ENCODE peak calls at places on chromosomes 2 and 18, in eight cellular contexts. Q is A549, B is sigmoid colon, C is epithelial cell of esophagus, F is OCI-LY7, S is Calu3, V is retinal pigment epithelial cell, P is HL-60. W is an unnamed sample.

GRCh38 chr18:55422456-55423185 is 165.4 kb downstream of the TCF4 start:
- DNase-seq in Q (no peak), B (peak), C (no peak), F (peak), S (no peak), V (no peak), P (no peak), W (no peak)

GRCh38 chr2:190511104-190511503 is 23.4 kb downstream of the NEMP2 start:
- DNase-seq in Q (peak), B (no peak), C (peak), F (peak), S (peak), V (no peak), P (no peak), W (no peak)

GRCh38 chr2:231533086-231533776 is 3.0 kb upstream of the NMUR1 start:
- DNase-seq in Q (no peak), B (peak), C (no peak), F (no peak), S (no peak), V (no peak), P (no peak), W (no peak)

GRCh38 chr2:185583058-185583816 is 155.4 kb upstream of the FSIP2 start:
- DNase-seq in Q (peak), B (no peak), C (peak), F (no peak), S (peak), V (peak), P (no peak), W (no peak)

GRCh38 chr2:180495606-180496005 is 484.8 kb upstream of the UBE2E3 start:
- DNase-seq in Q (no peak), B (no peak), C (peak), F (no peak), S (no peak), V (no peak), P (no peak), W (no peak)

GRCh38 chr18:68705119-68705518 is 9.8 kb downstream of the TMX3 start:
- DNase-seq in Q (no peak), B (no peak), C (no peak), F (no peak), S (no peak), V (no peak), P (no peak), W (no peak)

GRCh38 chr2:64327510-64328414 is 126.2 kb upstream of the LGALSL start:
- DNase-seq in Q (no peak), B (peak), C (peak), F (peak), S (peak), V (no peak), P (peak), W (no peak)

GRCh38 chr2:154443919-154444318 is 254.6 kb upstream of the KCNJ3 start:
- DNase-seq in Q (no peak), B (no peak), C (no peak), F (no peak), S (no peak), V (no peak), P (no peak), W (no peak)

GRCh38 chr2:105396254-105397024 is 2.4 kb downstream of the FHL2 start:
- DNase-seq in Q (peak), B (peak), C (peak), F (no peak), S (peak), V (peak), P (no peak), W (no peak)

GRCh38 chr2:11203480-11203879 is 48.2 kb downstream of the SLC66A3 start:
- DNase-seq in Q (peak), B (no peak), C (peak), F (no peak), S (no peak), V (no peak), P (no peak), W (no peak)

GRCh38 chr2:106159867-106160785 is 34.0 kb downstream of the UXS1 start:
- DNase-seq in Q (no peak), B (no peak), C (no peak), F (peak), S (no peak), V (no peak), P (no peak), W (no peak)

GRCh38 chr2:152566034-152566727 is 151.1 kb downstream of the PRPF40A start:
- DNase-seq in Q (no peak), B (no peak), C (no peak), F (no peak), S (no peak), V (no peak), P (no peak), W (no peak)

GRCh38 chr18:25349131-25349925 is 2.6 kb downstream of the ZNF521 start:
- DNase-seq in Q (no peak), B (peak), C (no peak), F (no peak), S (no peak), V (no peak), P (no peak), W (peak)

GRCh38 chr2:130335226-130335625 is 7.5 kb upstream of the IMP4 start:
- DNase-seq in Q (no peak), B (no peak), C (no peak), F (no peak), S (no peak), V (no peak), P (no peak), W (no peak)

GRCh38 chr2:47907097-47907781 is 941 bp upstream of the FBXO11 start:
- DNase-seq in Q (no peak), B (no peak), C (peak), F (peak), S (no peak), V (no peak), P (no peak), W (no peak)

GRCh38 chr2:194867328-194867727 is 789.7 kb upstream of the SLC39A10 start:
- DNase-seq in Q (no peak), B (no peak), C (peak), F (peak), S (peak), V (no peak), P (no peak), W (no peak)

GRCh38 chr2:188808921-188809320 is 165.3 kb upstream of the COL3A1 start:
- DNase-seq in Q (no peak), B (no peak), C (peak), F (no peak), S (no peak), V (peak), P (no peak), W (no peak)

GRCh38 chr2:240166761-240167587 is 26.5 kb upstream of the OTOS start:
- DNase-seq in Q (no peak), B (peak), C (no peak), F (no peak), S (no peak), V (no peak), P (no peak), W (no peak)

GRCh38 chr2:239250216-239251071 is 150.4 kb downstream of the HDAC4 start:
- DNase-seq in Q (no peak), B (peak), C (no peak), F (no peak), S (no peak), V (no peak), P (no peak), W (no peak)

GRCh38 chr2:28349546-28350165 is 43.0 kb upstream of the FOSL2 start:
- DNase-seq in Q (no peak), B (peak), C (no peak), F (no peak), S (no peak), V (no peak), P (no peak), W (no peak)

GRCh38 chr2:86305195-86305975 is 32.0 kb downstream of the REEP1 start:
- DNase-seq in Q (no peak), B (peak), C (no peak), F (no peak), S (no peak), V (no peak), P (no peak), W (peak)

GRCh38 chr2:240322231-240322955 is 113.1 kb upstream of the GPC1 start:
- DNase-seq in Q (no peak), B (no peak), C (no peak), F (no peak), S (no peak), V (no peak), P (no peak), W (peak)

GRCh38 chr2:112621792-112622527 is 23.8 kb upstream of the SLC20A1 start:
- DNase-seq in Q (no peak), B (peak), C (peak), F (no peak), S (no peak), V (no peak), P (no peak), W (no peak)

GRCh38 chr18:31042068-31042390 is 513 bp downstream of the DSC3 start:
- DNase-seq in Q (no peak), B (no peak), C (no peak), F (no peak), S (no peak), V (no peak), P (no peak), W (no peak)

GRCh38 chr2:20062615-20063545 is 11.5 kb upstream of the LAPTM4A start:
- DNase-seq in Q (no peak), B (peak), C (peak), F (no peak), S (no peak), V (no peak), P (no peak), W (no peak)

GRCh38 chr2:152436148-152436547 is 101.2 kb downstream of the FMNL2 start:
- DNase-seq in Q (no peak), B (no peak), C (no peak), F (no peak), S (no peak), V (no peak), P (no peak), W (no peak)

GRCh38 chr2:65351234-65351947 is 81.0 kb downstream of the SPRED2 start:
- DNase-seq in Q (no peak), B (no peak), C (no peak), F (no peak), S (no peak), V (peak), P (no peak), W (no peak)

GRCh38 chr18:55290898-55291297 is 297.1 kb downstream of the TCF4 start:
- DNase-seq in Q (no peak), B (no peak), C (no peak), F (no peak), S (no peak), V (peak), P (no peak), W (no peak)

GRCh38 chr2:132830321-132830720 is 160.3 kb upstream of the LYPD1 start:
- DNase-seq in Q (no peak), B (no peak), C (no peak), F (no peak), S (no peak), V (no peak), P (no peak), W (no peak)

GRCh38 chr2:160339726-160340125 is 139.7 kb upstream of the ITGB6 start:
- DNase-seq in Q (no peak), B (no peak), C (no peak), F (no peak), S (no peak), V (no peak), P (no peak), W (no peak)

GRCh38 chr2:79702934-79703333 is 190.1 kb downstream of the CTNNA2 start:
- DNase-seq in Q (no peak), B (no peak), C (no peak), F (no peak), S (no peak), V (no peak), P (no peak), W (no peak)

GRCh38 chr18:55331301-55331700 is 256.7 kb downstream of the TCF4 start:
- DNase-seq in Q (no peak), B (no peak), C (no peak), F (no peak), S (no peak), V (no peak), P (no peak), W (no peak)

GRCh38 chr2:164430166-164430783 is 191.0 kb downstream of the GRB14 start:
- DNase-seq in Q (peak), B (no peak), C (peak), F (peak), S (peak), V (peak), P (no peak), W (no peak)

GRCh38 chr2:55459278-55459677 is 39.6 kb upstream of the CCDC88A start:
- DNase-seq in Q (no peak), B (no peak), C (no peak), F (no peak), S (no peak), V (no peak), P (no peak), W (no peak)

GRCh38 chr2:55459741-55460274 is 40.2 kb upstream of the CCDC88A start:
- DNase-seq in Q (no peak), B (no peak), C (no peak), F (no peak), S (no peak), V (no peak), P (no peak), W (no peak)

GRCh38 chr2:55461679-55462078 is 42.0 kb upstream of the CCDC88A start:
- DNase-seq in Q (no peak), B (no peak), C (no peak), F (no peak), S (no peak), V (no peak), P (no peak), W (no peak)

GRCh38 chr2:55460562-55460961 is 40.9 kb upstream of the CCDC88A start:
- DNase-seq in Q (no peak), B (no peak), C (peak), F (no peak), S (no peak), V (no peak), P (no peak), W (no peak)
- TF ChIP-seq CTCF in Q (no peak), B (no peak), C (no peak), F (no peak), S (no peak), V (no peak), P (no peak), W (no peak)

GRCh38 chr18:49566985-49567384 is 5.1 kb downstream of the LIPG start:
- DNase-seq in Q (no peak), B (no peak), C (no peak), F (no peak), S (no peak), V (no peak), P (no peak), W (no peak)

GRCh38 chr18:49569701-49570100 is 7.8 kb downstream of the LIPG start:
- DNase-seq in Q (no peak), B (no peak), C (peak), F (no peak), S (no peak), V (no peak), P (no peak), W (no peak)

GRCh38 chr18:49570836-49571235 is 9.0 kb downstream of the LIPG start:
- DNase-seq in Q (no peak), B (no peak), C (peak), F (no peak), S (no peak), V (no peak), P (no peak), W (no peak)

GRCh38 chr18:49573835-49574234 is 12.0 kb downstream of the LIPG start:
- DNase-seq in Q (no peak), B (no peak), C (no peak), F (no peak), S (no peak), V (no peak), P (no peak), W (no peak)

GRCh38 chr18:49572935-49573334 is 11.1 kb downstream of the LIPG start:
- DNase-seq in Q (no peak), B (no peak), C (no peak), F (no peak), S (no peak), V (no peak), P (no peak), W (no peak)
- TF ChIP-seq CTCF in Q (no peak), B (no peak), C (no peak), F (no peak), S (no peak), V (no peak), P (no peak), W (peak)

DNA sequence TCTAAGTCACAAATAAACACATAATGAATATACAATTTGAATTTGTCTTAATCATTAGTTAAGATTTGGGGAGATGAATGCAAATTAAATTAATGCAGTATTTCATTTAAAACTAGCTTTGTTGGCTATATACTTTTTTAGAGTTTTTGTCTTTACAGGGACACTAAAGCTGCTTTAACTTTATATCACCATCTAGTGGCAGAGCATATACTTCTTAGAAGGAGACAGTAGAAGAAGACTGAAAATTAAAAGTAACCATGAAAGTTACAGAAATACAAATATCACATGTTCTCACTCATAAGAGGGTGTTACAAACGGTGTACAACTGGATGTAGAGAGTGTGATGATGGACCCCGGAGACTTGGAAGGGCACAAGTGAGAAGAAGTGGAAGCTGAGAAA is 268.3 kb upstream of the NETO1 start:
- DNase-seq in Q (peak), B (no peak), C (peak), F (no peak), S (no peak), V (no peak), P (no peak), W (no peak)
- TF ChIP-seq CTCF in Q (peak), B (no peak), C (peak), F (peak), S (peak), V (peak), P (peak), W (peak)

DNA sequence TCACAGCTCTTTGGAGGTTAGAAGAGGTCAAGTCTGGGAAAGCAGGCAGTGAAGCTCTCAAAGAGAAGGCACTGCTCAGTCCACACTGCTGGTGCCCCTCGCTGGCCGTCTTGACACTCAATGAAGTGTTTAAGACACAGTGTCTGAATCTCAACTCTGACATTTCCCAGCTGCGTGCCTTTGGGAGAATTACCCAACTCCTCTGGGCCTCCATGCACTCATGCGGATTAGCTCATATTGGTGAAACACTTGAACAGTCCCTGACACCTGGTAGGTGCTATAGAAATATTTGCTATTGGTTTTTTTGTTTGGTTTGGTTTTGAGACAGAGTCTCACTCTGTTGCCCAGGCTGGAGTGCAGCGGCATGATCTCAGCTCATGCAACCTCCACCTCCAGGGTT is 281.0 kb downstream of the SRBD1 start:
- DNase-seq in Q (no peak), B (no peak), C (no peak), F (no peak), S (no peak), V (no peak), P (no peak), W (no peak)
- TF ChIP-seq CTCF in Q (no peak), B (no peak), C (no peak), F (no peak), S (no peak), V (no peak), P (no peak), W (no peak)

GRCh38 chr2:45610281-45611019 is 617 bp downstream of the SRBD1 start:
- DNase-seq in Q (peak), B (peak), C (peak), F (peak), S (peak), V (no peak), P (peak), W (no peak)
- TF ChIP-seq CTCF in Q (peak), B (peak), C (peak), F (peak), S (no peak), V (peak), P (no peak), W (peak)

GRCh38 chr2:127420039-127420864 is 2.0 kb downstream of the PROC start:
- DNase-seq in Q (no peak), B (peak), C (no peak), F (no peak), S (no peak), V (no peak), P (no peak), W (peak)

GRCh38 chr2:127417406-127417805 is 821 bp upstream of the PROC start:
- DNase-seq in Q (no peak), B (no peak), C (no peak), F (no peak), S (no peak), V (no peak), P (no peak), W (no peak)

GRCh38 chr2:127418300-127419111 is at the start of gene PROC:
- DNase-seq in Q (no peak), B (no peak), C (no peak), F (no peak), S (no peak), V (no peak), P (no peak), W (no peak)

GRCh38 chr2:127419448-127420038 is 1.3 kb downstream of the PROC start:
- DNase-seq in Q (no peak), B (no peak), C (no peak), F (no peak), S (no peak), V (no peak), P (no peak), W (peak)

GRCh38 chr2:127419112-127419430 is 844 bp downstream of the PROC start:
- DNase-seq in Q (no peak), B (no peak), C (no peak), F (no peak), S (no peak), V (no peak), P (no peak), W (no peak)
- TF ChIP-seq CTCF in Q (no peak), B (no peak), C (no peak), F (no peak), S (no peak), V (no peak), P (no peak), W (no peak)

GRCh38 chr18:77045682-77046081 is 86.9 kb downstream of the MBP start:
- DNase-seq in Q (no peak), B (no peak), C (no peak), F (no peak), S (no peak), V (no peak), P (no peak), W (no peak)

GRCh38 chr18:77043541-77044280 is 88.9 kb downstream of the MBP start:
- DNase-seq in Q (no peak), B (no peak), C (no peak), F (no peak), S (no peak), V (no peak), P (no peak), W (no peak)

GRCh38 chr18:77044866-77045664 is 87.5 kb downstream of the MBP start:
- DNase-seq in Q (no peak), B (no peak), C (no peak), F (peak), S (no peak), V (no peak), P (no peak), W (no peak)

GRCh38 chr18:77039196-77040140 is 93.1 kb downstream of the MBP start:
- DNase-seq in Q (no peak), B (no peak), C (peak), F (no peak), S (no peak), V (no peak), P (no peak), W (no peak)

DNA sequence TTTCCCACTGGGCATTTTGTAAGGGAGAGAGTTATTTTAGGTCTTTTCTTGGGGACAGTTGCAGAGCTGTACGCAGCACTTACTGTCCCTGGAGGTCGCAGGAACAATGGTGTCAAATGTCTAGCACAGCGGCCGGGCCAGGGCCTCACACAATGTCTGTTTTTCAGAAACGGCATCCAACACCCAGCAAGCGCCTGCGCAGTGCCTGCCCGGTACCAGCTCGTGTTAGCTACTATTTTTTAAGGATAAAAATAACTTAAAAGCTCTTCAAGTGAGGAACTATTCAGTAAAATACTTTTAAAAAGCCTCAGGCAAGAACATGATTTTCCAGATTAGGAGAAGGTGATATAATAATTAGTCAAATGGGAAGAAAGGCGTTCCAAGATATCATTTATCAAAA is 90.0 kb downstream of the MBP start:
- DNase-seq in Q (no peak), B (no peak), C (no peak), F (no peak), S (no peak), V (no peak), P (no peak), W (no peak)
- TF ChIP-seq CTCF in Q (no peak), B (no peak), C (no peak), F (no peak), S (no peak), V (no peak), P (no peak), W (no peak)

GRCh38 chr18:36719630-36720029 is 109.2 kb downstream of the TPGS2 start:
- DNase-seq in Q (no peak), B (no peak), C (no peak), F (no peak), S (no peak), V (no peak), P (no peak), W (no peak)
- TF ChIP-seq CTCF in Q (no peak), B (no peak), C (no peak), F (no peak), S (no peak), V (no peak), P (no peak), W (no peak)